ENCODE peak calls at places on chromosomes 4 and X, in six cellular contexts. W, F, H, N, V and M are unnamed samples.

GRCh38 chrX:264634-265455 is 16.3 kb upstream of the PLCXD1 start:
- DNase-seq in W (peak; percentile 25), F (no peak), H (no peak), N (peak; percentile 67), V (peak; percentile 46), M (peak; percentile 22)

GRCh38 chrX:53340852-53341645 is 59.7 kb upstream of the IQSEC2 start:
- DNase-seq in W (no peak), F (no peak), H (no peak), N (no peak), V (no peak), M (no peak)

GRCh38 chr4:39910064-39910463 is 67.6 kb downstream of the PDS5A start:
- DNase-seq in W (no peak), F (no peak), H (no peak), N (peak; percentile 17), V (no peak), M (peak; percentile 22)

GRCh38 chr4:20203508-20203907 is 48.2 kb upstream of the SLIT2 start:
- DNase-seq in W (no peak), F (peak; percentile 83), H (no peak), N (peak; percentile 25), V (no peak), M (peak; percentile 13)

GRCh38 chrX:11113731-11114130 is 2.6 kb downstream of the HCCS start:
- DNase-seq in W (no peak), F (no peak), H (no peak), N (peak; percentile 42), V (no peak), M (no peak)

GRCh38 chr4:183783933-183784622 is 121.0 kb upstream of the STOX2 start:
- DNase-seq in W (no peak), F (no peak), H (no peak), N (peak; percentile 75), V (no peak), M (peak; percentile 74)

GRCh38 chrX:54173791-54174190 is 9.3 kb downstream of the FAM120C start:
- DNase-seq in W (no peak), F (no peak), H (no peak), N (no peak), V (no peak), M (no peak)

GRCh38 chr4:30718889-30719252 is 1.3 kb upstream of the PCDH7 start:
- DNase-seq in W (no peak), F (peak; percentile 27), H (peak; percentile 13), N (peak; percentile 50), V (no peak), M (peak; percentile 40)

GRCh38 chr4:101853028-101853427 is 62.5 kb downstream of the BANK1 start:
- DNase-seq in W (no peak), F (no peak), H (no peak), N (no peak), V (no peak), M (no peak)

GRCh38 chr4:25862411-25863346 is at the start of gene SEL1L3:
- DNase-seq in W (peak; percentile 93), F (no peak), H (no peak), N (peak; percentile 44), V (peak; percentile 89), M (no peak)

GRCh38 chr4:108683479-108683878 is 33.1 kb downstream of the OSTC start:
- DNase-seq in W (no peak), F (peak; percentile 43), H (no peak), N (peak; percentile 57), V (no peak), M (peak; percentile 52)

GRCh38 chr4:79576480-79576803 is 168.4 kb upstream of the GK2 start:
- DNase-seq in W (no peak), F (peak; percentile 22), H (no peak), N (peak; percentile 52), V (no peak), M (peak; percentile 43)

GRCh38 chr4:175413561-175413960 is 398.5 kb downstream of the GPM6A start:
- DNase-seq in W (no peak), F (no peak), H (no peak), N (no peak), V (no peak), M (no peak)

GRCh38 chrX:13432776-13433605 is 113.1 kb upstream of the ATXN3L start:
- DNase-seq in W (no peak), F (peak; percentile 55), H (peak; percentile 35), N (no peak), V (no peak), M (no peak)

GRCh38 chrX:132023896-132024386 is 839 bp downstream of the STK26 start:
- DNase-seq in W (peak; percentile 87), F (no peak), H (peak; percentile 19), N (peak; percentile 10), V (peak; percentile 69), M (peak; percentile 30)

GRCh38 chr4:186722856-186723206 is 825 bp downstream of the FAT1 start:
- DNase-seq in W (no peak), F (no peak), H (no peak), N (no peak), V (no peak), M (no peak)

GRCh38 chrX:115337735-115338134 is 48.2 kb downstream of the LUZP4 start:
- DNase-seq in W (no peak), F (peak; percentile 31), H (peak; percentile 68), N (no peak), V (no peak), M (no peak)

GRCh38 chr4:101348367-101348827 is 1.1 kb upstream of the PPP3CA start:
- DNase-seq in W (no peak), F (no peak), H (no peak), N (peak; percentile 45), V (no peak), M (no peak)

GRCh38 chrX:109384569-109385174 is 97.2 kb downstream of the GUCY2F start:
- DNase-seq in W (no peak), F (peak; percentile 18), H (no peak), N (peak; percentile 43), V (no peak), M (no peak)

GRCh38 chr4:48370260-48371134 is 29.2 kb downstream of the SLAIN2 start:
- DNase-seq in W (no peak), F (no peak), H (no peak), N (no peak), V (no peak), M (no peak)

GRCh38 chr4:146428298-146428697 is 93.4 kb downstream of the SLC10A7 start:
- DNase-seq in W (no peak), F (no peak), H (no peak), N (no peak), V (no peak), M (no peak)

GRCh38 chr4:79413032-79413431 is 5.0 kb upstream of the GK2 start:
- DNase-seq in W (no peak), F (no peak), H (no peak), N (no peak), V (no peak), M (no peak)

GRCh38 chr4:185638548-185639301 is 103.4 kb upstream of the PDLIM3 start:
- DNase-seq in W (no peak), F (no peak), H (no peak), N (no peak), V (no peak), M (no peak)

GRCh38 chrX:71859637-71860036 is 51.0 kb upstream of the NHSL2 start:
- DNase-seq in W (no peak), F (peak; percentile 37), H (no peak), N (peak; percentile 28), V (no peak), M (peak; percentile 13)

GRCh38 chrX:149758068-149758714 is 15.7 kb upstream of the HSFX1 start:
- DNase-seq in W (peak; percentile 59), F (no peak), H (no peak), N (no peak), V (no peak), M (no peak)

GRCh38 chrX:125203379-125203736 is 116.3 kb upstream of the TEX13C start:
- DNase-seq in W (no peak), F (no peak), H (no peak), N (no peak), V (peak; percentile 54), M (no peak)

GRCh38 chrX:123080065-123080464 is 104.0 kb upstream of the GRIA3 start:
- DNase-seq in W (no peak), F (no peak), H (no peak), N (no peak), V (no peak), M (no peak)

GRCh38 chrX:7088968-7089615 is 58.4 kb upstream of the STS start:
- DNase-seq in W (peak; percentile 84), F (no peak), H (no peak), N (no peak), V (no peak), M (no peak)
- H3K4me3 ChIP-seq in W (no peak overlapping the region), F (no peak overlapping the region), H (no peak overlapping the region), N (no peak overlapping the region), V (no peak overlapping the region), M (no peak overlapping the region)

GRCh38 chr4:4327652-4328121 is 37.6 kb downstream of the ZBTB49 start:
- DNase-seq in W (peak; percentile 88), F (peak; percentile 11), H (no peak), N (peak; percentile 9), V (peak; percentile 66), M (no peak)
- H3K4me3 ChIP-seq in W (no peak overlapping the region), F (no peak overlapping the region), H (no peak overlapping the region), N (no peak overlapping the region), V (no peak overlapping the region), M (no peak overlapping the region)

DNA sequence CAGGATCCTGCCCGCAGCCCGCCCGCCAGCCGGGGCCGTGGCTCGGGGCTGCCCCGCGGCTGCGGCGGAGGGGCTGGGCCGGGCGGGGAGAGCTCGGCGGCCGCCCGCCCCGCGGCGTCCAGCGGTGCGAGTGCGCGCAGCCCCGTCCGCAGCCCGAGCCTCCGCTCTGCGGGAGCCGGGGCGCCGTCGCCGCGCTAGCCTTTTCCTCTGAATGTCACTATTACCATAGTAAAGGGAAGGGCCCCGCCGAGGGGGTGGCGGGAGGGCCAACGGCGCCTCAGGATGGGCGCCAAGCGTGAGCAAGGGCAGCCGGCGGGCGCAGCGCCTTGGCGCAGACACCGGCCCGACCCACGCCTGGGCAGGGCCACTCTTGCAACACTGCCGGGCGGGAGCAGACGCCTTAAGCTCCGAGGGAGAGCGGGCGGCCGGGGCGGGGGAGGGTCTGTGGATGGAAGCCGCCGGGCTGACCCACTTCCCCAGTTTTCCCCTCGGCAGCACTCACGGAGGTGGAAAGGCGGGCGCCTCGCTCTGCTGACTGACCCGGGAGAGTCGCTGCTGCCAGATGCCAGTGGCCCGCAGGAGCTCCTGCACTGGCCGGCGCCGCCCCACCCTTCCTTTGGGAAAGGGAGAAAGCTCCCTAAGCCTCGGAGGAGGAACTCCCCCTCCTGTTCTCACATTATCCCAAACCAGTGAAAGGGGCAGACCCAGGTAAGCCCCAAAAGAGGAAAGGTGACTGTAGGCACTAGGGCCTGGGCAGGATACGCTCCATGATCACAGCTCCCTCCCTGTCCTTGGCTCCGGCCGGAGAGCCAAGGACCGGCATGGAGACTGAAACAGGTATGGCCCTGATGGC is 329.4 kb downstream of the HNRNPD start:
- DNase-seq in W (peak; percentile 76), F (peak; percentile 19), H (peak; percentile 12), N (peak; percentile 80), V (peak; percentile 90), M (peak; percentile 47)
- H3K4me3 ChIP-seq in W (peak overlapping the region; percentile 37), F (peak overlapping the region; percentile 35), H (peak overlapping the region; percentile 31), N (peak overlapping the region; percentile 47), V (peak overlapping the region; percentile 48), M (peak overlapping the region; percentile 48)

GRCh38 chr4:139762715-139763114 is 97.1 kb downstream of the MGST2 start:
- DNase-seq in W (no peak), F (no peak), H (peak; percentile 45), N (no peak), V (no peak), M (no peak)

GRCh38 chr4:139764192-139764591 is 98.6 kb downstream of the MGST2 start:
- DNase-seq in W (no peak), F (no peak), H (no peak), N (no peak), V (no peak), M (no peak)

GRCh38 chr4:139763205-139763604 is 97.6 kb downstream of the MGST2 start:
- DNase-seq in W (no peak), F (no peak), H (no peak), N (no peak), V (no peak), M (no peak)

GRCh38 chr4:139764686-139765085 is 99.1 kb downstream of the MGST2 start:
- DNase-seq in W (no peak), F (no peak), H (no peak), N (no peak), V (no peak), M (no peak)

GRCh38 chr4:139763668-139764067 is 98.0 kb downstream of the MGST2 start:
- DNase-seq in W (no peak), F (no peak), H (no peak), N (no peak), V (no peak), M (no peak)
- H3K4me3 ChIP-seq in W (peak overlapping the region; percentile 28), F (no peak overlapping the region), H (no peak overlapping the region), N (no peak overlapping the region), V (peak overlapping the region; percentile 23), M (no peak overlapping the region)